ENCODE peak calls at places on chromosomes 1 and 21, in four cellular contexts. E is mammary epithelial cell, N is HepG2, A is neural progenitor cell. V is an unnamed sample. For H3K9me3, the result is how much of the 10 kb centered on the place peaks cover.

GRCh38 chr21:38503588-38503987 is 5.3 kb upstream of the ERG start:
- DNase-seq in A (no peak), N (no peak), E (peak), V (no peak)

GRCh38 chr1:51570063-51570720 is 46.7 kb upstream of the OSBPL9 start:
- DNase-seq in N (no peak), E (no peak), A (no peak), V (no peak)

GRCh38 chr1:63601061-63601460 is 7.8 kb downstream of the PGM1 start:
- DNase-seq in N (no peak), E (no peak), A (no peak), V (no peak)

GRCh38 chr1:112762541-112763141 is 47.5 kb upstream of the PPM1J start:
- DNase-seq in A (peak), N (no peak), E (peak), V (peak)

GRCh38 chr1:147757015-147757990 is 3.1 kb downstream of the GJA5 start:
- DNase-seq in A (no peak), N (no peak), E (peak), V (peak)

GRCh38 chr1:233082778-233083550 is 132.6 kb downstream of the NTPCR start:
- DNase-seq in N (no peak), E (no peak), A (no peak), V (no peak)

GRCh38 chr1:48017716-48018115 is 20.5 kb upstream of the TRABD2B start:
- DNase-seq in A (no peak), E (peak), N (no peak), V (no peak)

GRCh38 chr1:151145158-151146071 is 1.0 kb downstream of the SEMA6C start:
- DNase-seq in N (no peak), A (peak), E (no peak), V (no peak)

GRCh38 chr1:206575165-206575893 is 36.9 kb downstream of the EIF2D start:
- DNase-seq in N (no peak), A (no peak), E (no peak), V (no peak)

GRCh38 chr1:12038356-12039140 is 19.2 kb downstream of the MIIP start:
- DNase-seq in N (no peak), A (no peak), E (no peak), V (no peak)

GRCh38 chr1:43274125-43274803 is 4.5 kb downstream of the TMEM125 start:
- DNase-seq in E (peak), N (no peak), A (no peak), V (peak)

GRCh38 chr21:34812510-34813265 is 143.9 kb downstream of the CLIC6 start:
- DNase-seq in N (peak), E (peak), A (no peak), V (peak)

GRCh38 chr1:184242507-184242943 is 144.3 kb upstream of the C1orf21 start:
- DNase-seq in E (no peak), N (no peak), A (peak), V (no peak)

GRCh38 chr1:22137006-22137720 is 5.7 kb downstream of the WNT4 start:
- DNase-seq in A (peak), E (peak), N (no peak), V (no peak)

GRCh38 chr1:156165083-156165482 is 11.7 kb downstream of the SEMA4A start:
- DNase-seq in A (no peak), E (peak), N (no peak), V (no peak)

GRCh38 chr1:53378932-53379661 is 51.2 kb upstream of the LRP8 start:
- DNase-seq in A (no peak), N (no peak), E (no peak), V (no peak)

GRCh38 chr1:162218975-162219374 is 149.5 kb downstream of the NOS1AP start:
- DNase-seq in A (no peak), E (peak), N (no peak), V (no peak)

GRCh38 chr21:43812139-43812821 is 22.9 kb downstream of the RRP1 start:
- DNase-seq in N (peak), E (peak), A (no peak), V (no peak)

GRCh38 chr1:6384962-6385672 is 8.4 kb downstream of the ACOT7 start:
- DNase-seq in N (no peak), E (peak), A (no peak), V (no peak)

GRCh38 chr1:160499631-160500030 is 23.4 kb downstream of the SLAMF6 start:
- DNase-seq in A (no peak), N (no peak), E (no peak), V (no peak)

GRCh38 chr1:73801912-73802429 is 396.0 kb downstream of the LRRIQ3 start:
- DNase-seq in N (no peak), A (no peak), E (no peak), V (no peak)

GRCh38 chr1:58481962-58482361 is 64.6 kb downstream of the OMA1 start:
- DNase-seq in E (no peak), N (no peak), A (no peak), V (no peak)

GRCh38 chr1:197521118-197521739 is 253.2 kb downstream of the CRB1 start:
- DNase-seq in N (peak), E (peak), A (peak), V (no peak)

GRCh38 chr1:213980906-213981305 is 6.9 kb upstream of the PROX1 start:
- DNase-seq in A (peak), E (no peak), N (no peak), V (no peak)
- TF ChIP-seq EZH2 in A (no peak), E (no peak), N (no peak), V (no peak)

GRCh38 chr1:248714248-248714647 is 11.7 kb upstream of the OR14I1 start:
- DNase-seq in N (no peak), E (no peak), A (peak), V (no peak)
- H3K9me3 ChIP-seq in N (under half), E (under half), A (under half), V (under half)

GRCh38 chr1:23620605-23621004 is 61.3 kb upstream of the ID3 start:
- DNase-seq in A (no peak), E (no peak), N (no peak), V (no peak)

GRCh38 chr1:23617019-23617418 is 57.7 kb upstream of the ID3 start:
- DNase-seq in A (no peak), N (no peak), E (no peak), V (no peak)

GRCh38 chr1:23622284-23622683 is 63.0 kb upstream of the ID3 start:
- DNase-seq in E (no peak), A (no peak), N (no peak), V (no peak)

GRCh38 chr1:23618586-23619083 is 59.3 kb upstream of the ID3 start:
- DNase-seq in N (no peak), A (no peak), E (no peak), V (no peak)

GRCh38 chr1:23619299-23620188 is 60.2 kb upstream of the ID3 start:
- DNase-seq in N (no peak), E (peak), A (peak), V (peak)
- TF ChIP-seq EZH2 in N (peak), E (no peak), A (no peak), V (no peak)

GRCh38 chr21:33309778-33310177 is 15.0 kb upstream of the IFNAR1 start:
- DNase-seq in A (no peak), E (no peak), N (no peak), V (no peak)
- H3K9me3 ChIP-seq in A (under half), E (under half), N (under half), V (under half)

V was measured in PC-9.